ENCODE peak calls at places on chromosome 15, in seven cellular contexts. One of them, this sample, is unnamed.

GRCh38 chr15:51398676-51399075 is 57.2 kb downstream of the GLDN start:
- DNase-seq in HL-60: no peak
- DNase-seq in A549: no peak
- DNase-seq in ascending aorta: no peak
- DNase-seq in choroid plexus epithelial cell: no peak
- DNase-seq in BJ: no peak
- DNase-seq in GM12864: no peak
- DNase-seq in this sample: no peak

GRCh38 chr15:29813009-29813408 is 9.3 kb downstream of the TJP1 start:
- DNase-seq in HL-60: no peak
- DNase-seq in A549: no peak
- DNase-seq in ascending aorta: no peak
- DNase-seq in choroid plexus epithelial cell: no peak
- DNase-seq in BJ: no peak
- DNase-seq in GM12864: no peak
- DNase-seq in this sample: no peak

GRCh38 chr15:98903377-98904018 is 104.1 kb downstream of the PGPEP1L start:
- DNase-seq in HL-60: no peak
- DNase-seq in A549: peak
- DNase-seq in ascending aorta: peak
- DNase-seq in choroid plexus epithelial cell: peak
- DNase-seq in BJ: no peak
- DNase-seq in GM12864: no peak
- DNase-seq in this sample: no peak

GRCh38 chr15:52112203-52112750 is 298 bp downstream of the BCL2L10 start:
- DNase-seq in HL-60: no peak
- DNase-seq in A549: no peak
- DNase-seq in ascending aorta: peak
- DNase-seq in choroid plexus epithelial cell: no peak
- DNase-seq in BJ: no peak
- DNase-seq in GM12864: no peak
- DNase-seq in this sample: peak

GRCh38 chr15:72584006-72584405 is 70.5 kb upstream of the GOLGA6B start:
- DNase-seq in HL-60: no peak
- DNase-seq in A549: no peak
- DNase-seq in ascending aorta: no peak
- DNase-seq in choroid plexus epithelial cell: peak
- DNase-seq in BJ: no peak
- DNase-seq in GM12864: no peak
- DNase-seq in this sample: no peak

GRCh38 chr15:83300826-83301225 is 16.4 kb upstream of the BNC1 start:
- DNase-seq in HL-60: no peak
- DNase-seq in A549: no peak
- DNase-seq in ascending aorta: no peak
- DNase-seq in choroid plexus epithelial cell: peak
- DNase-seq in BJ: no peak
- DNase-seq in GM12864: no peak
- DNase-seq in this sample: no peak

GRCh38 chr15:39629376-39629775 is 48.5 kb downstream of the THBS1 start:
- DNase-seq in HL-60: no peak
- DNase-seq in A549: no peak
- DNase-seq in ascending aorta: no peak
- DNase-seq in choroid plexus epithelial cell: peak
- DNase-seq in BJ: no peak
- DNase-seq in GM12864: no peak
- DNase-seq in this sample: no peak

GRCh38 chr15:52143862-52144261 is 31.3 kb upstream of the BCL2L10 start:
- DNase-seq in HL-60: no peak
- DNase-seq in A549: no peak
- DNase-seq in ascending aorta: no peak
- DNase-seq in choroid plexus epithelial cell: peak
- DNase-seq in BJ: peak
- DNase-seq in GM12864: no peak
- DNase-seq in this sample: no peak

GRCh38 chr15:28112101-28112760 is 13.1 kb upstream of the OCA2 start:
- DNase-seq in HL-60: no peak
- DNase-seq in A549: no peak
- DNase-seq in ascending aorta: peak
- DNase-seq in choroid plexus epithelial cell: no peak
- DNase-seq in BJ: no peak
- DNase-seq in GM12864: no peak
- DNase-seq in this sample: no peak

GRCh38 chr15:71434774-71435173 is 319.5 kb downstream of the THSD4 start:
- DNase-seq in HL-60: no peak
- DNase-seq in A549: no peak
- DNase-seq in ascending aorta: no peak
- DNase-seq in choroid plexus epithelial cell: no peak
- DNase-seq in BJ: no peak
- DNase-seq in GM12864: no peak
- DNase-seq in this sample: no peak

GRCh38 chr15:101046826-101047225 is 127.7 kb downstream of the LRRK1 start:
- DNase-seq in HL-60: no peak
- DNase-seq in A549: no peak
- DNase-seq in ascending aorta: peak
- DNase-seq in choroid plexus epithelial cell: no peak
- DNase-seq in BJ: no peak
- DNase-seq in GM12864: no peak
- DNase-seq in this sample: peak

GRCh38 chr15:41932101-41932500 is 38.2 kb upstream of the SPTBN5 start:
- DNase-seq in HL-60: no peak
- DNase-seq in A549: no peak
- DNase-seq in ascending aorta: no peak
- DNase-seq in choroid plexus epithelial cell: no peak
- DNase-seq in BJ: no peak
- DNase-seq in GM12864: no peak
- DNase-seq in this sample: no peak

GRCh38 chr15:60001642-60002527 is 2.2 kb upstream of the FOXB1 start:
- DNase-seq in HL-60: no peak
- DNase-seq in A549: no peak
- DNase-seq in ascending aorta: no peak
- DNase-seq in choroid plexus epithelial cell: no peak
- DNase-seq in BJ: no peak
- DNase-seq in GM12864: no peak
- DNase-seq in this sample: no peak

GRCh38 chr15:63501256-63502089 is 2.9 kb upstream of the USP3 start:
- DNase-seq in HL-60: no peak
- DNase-seq in A549: peak
- DNase-seq in ascending aorta: peak
- DNase-seq in choroid plexus epithelial cell: peak
- DNase-seq in BJ: peak
- DNase-seq in GM12864: no peak
- DNase-seq in this sample: no peak

GRCh38 chr15:59993041-59993750 is 10.9 kb upstream of the FOXB1 start:
- DNase-seq in HL-60: no peak
- DNase-seq in A549: no peak
- DNase-seq in ascending aorta: no peak
- DNase-seq in choroid plexus epithelial cell: no peak
- DNase-seq in BJ: no peak
- DNase-seq in GM12864: no peak
- DNase-seq in this sample: no peak

GRCh38 chr15:59170295-59170881 is 36.3 kb upstream of the LDHAL6B start:
- DNase-seq in HL-60: no peak
- DNase-seq in A549: no peak
- DNase-seq in ascending aorta: peak
- DNase-seq in choroid plexus epithelial cell: no peak
- DNase-seq in BJ: peak
- DNase-seq in GM12864: no peak
- DNase-seq in this sample: no peak

GRCh38 chr15:98786706-98787105 is 138.4 kb downstream of the IGF1R start:
- DNase-seq in HL-60: no peak
- DNase-seq in A549: no peak
- DNase-seq in ascending aorta: no peak
- DNase-seq in choroid plexus epithelial cell: no peak
- DNase-seq in BJ: no peak
- DNase-seq in GM12864: no peak
- DNase-seq in this sample: no peak

GRCh38 chr15:47586653-47587224 is 130.6 kb upstream of the SEMA6D start:
- DNase-seq in HL-60: no peak
- DNase-seq in A549: no peak
- DNase-seq in ascending aorta: no peak
- DNase-seq in choroid plexus epithelial cell: peak
- DNase-seq in BJ: no peak
- DNase-seq in GM12864: no peak
- DNase-seq in this sample: no peak

GRCh38 chr15:57537072-57537471 is 54.6 kb upstream of the MYZAP start:
- DNase-seq in HL-60: no peak
- DNase-seq in A549: no peak
- DNase-seq in ascending aorta: peak
- DNase-seq in choroid plexus epithelial cell: peak
- DNase-seq in BJ: peak
- DNase-seq in GM12864: no peak
- DNase-seq in this sample: no peak
- TF ChIP-seq CTCF in HL-60: no peak
- TF ChIP-seq CTCF in A549: no peak
- TF ChIP-seq CTCF in ascending aorta: no peak
- TF ChIP-seq CTCF in choroid plexus epithelial cell: no peak
- TF ChIP-seq CTCF in BJ: no peak
- TF ChIP-seq CTCF in GM12864: no peak
- TF ChIP-seq CTCF in this sample: no peak

GRCh38 chr15:80242132-80242769 is 9.8 kb downstream of the CTXND1 start:
- DNase-seq in HL-60: peak
- DNase-seq in A549: peak
- DNase-seq in ascending aorta: no peak
- DNase-seq in choroid plexus epithelial cell: peak
- DNase-seq in BJ: no peak
- DNase-seq in GM12864: no peak
- DNase-seq in this sample: peak
- TF ChIP-seq CTCF in HL-60: peak
- TF ChIP-seq CTCF in A549: peak
- TF ChIP-seq CTCF in ascending aorta: no peak
- TF ChIP-seq CTCF in choroid plexus epithelial cell: peak
- TF ChIP-seq CTCF in BJ: peak
- TF ChIP-seq CTCF in GM12864: peak
- TF ChIP-seq CTCF in this sample: peak

DNA sequence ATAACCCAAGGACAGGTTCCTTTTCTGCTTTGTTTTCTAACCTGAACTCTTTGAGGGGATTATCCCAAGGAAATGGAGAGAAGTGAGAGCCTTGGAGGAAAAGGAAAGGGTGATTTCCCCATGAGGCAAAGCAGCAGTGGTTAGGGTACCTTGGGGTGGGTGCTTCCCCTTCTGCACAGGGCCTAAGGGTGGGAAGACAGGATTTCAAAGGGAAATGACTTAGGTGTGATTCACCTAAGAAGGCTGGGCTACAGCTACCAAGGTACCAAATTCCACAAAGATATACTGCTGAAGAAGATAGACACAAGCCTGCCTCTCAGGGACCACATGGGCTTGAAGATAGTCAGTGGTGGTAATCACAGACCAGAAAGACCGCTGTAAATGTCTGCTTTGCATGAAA is 325.3 kb upstream of the DPH6 start:
- DNase-seq in HL-60: no peak
- DNase-seq in A549: no peak
- DNase-seq in ascending aorta: no peak
- DNase-seq in choroid plexus epithelial cell: no peak
- DNase-seq in BJ: no peak
- DNase-seq in GM12864: no peak
- DNase-seq in this sample: no peak
- TF ChIP-seq CTCF in HL-60: no peak
- TF ChIP-seq CTCF in A549: no peak
- TF ChIP-seq CTCF in ascending aorta: no peak
- TF ChIP-seq CTCF in choroid plexus epithelial cell: no peak
- TF ChIP-seq CTCF in BJ: no peak
- TF ChIP-seq CTCF in GM12864: no peak
- TF ChIP-seq CTCF in this sample: no peak

GRCh38 chr15:55685292-55685691 is 57.7 kb downstream of the PRTG start:
- DNase-seq in HL-60: no peak
- DNase-seq in A549: no peak
- DNase-seq in ascending aorta: no peak
- DNase-seq in choroid plexus epithelial cell: peak
- DNase-seq in BJ: no peak
- DNase-seq in GM12864: peak
- DNase-seq in this sample: peak
- TF ChIP-seq CTCF in HL-60: no peak
- TF ChIP-seq CTCF in A549: no peak
- TF ChIP-seq CTCF in ascending aorta: no peak
- TF ChIP-seq CTCF in choroid plexus epithelial cell: no peak
- TF ChIP-seq CTCF in BJ: no peak
- TF ChIP-seq CTCF in GM12864: no peak
- TF ChIP-seq CTCF in this sample: no peak

This sample was measured in GM13977.